ENCODE peak calls at places on chromosomes 4 and X, in seven cellular contexts. G is GM12878, M is HCT116, Z is K562, P is SK-N-SH, O is HepG2, E is H1. F is an unnamed sample.

GRCh38 chrX:39445336-39445735 is 644.1 kb downstream of the MID1IP1 start:
- DNase-seq in G (no peak), M (no peak), Z (peak), P (no peak), O (no peak), E (no peak), F (no peak)

GRCh38 chrX:69357293-69357692 is 146.8 kb upstream of the NALF2 start:
- DNase-seq in G (no peak), M (no peak), Z (no peak), P (no peak), O (no peak), E (no peak), F (no peak)

GRCh38 chr4:41167191-41167590 is 47.2 kb downstream of the APBB2 start:
- DNase-seq in G (no peak), M (no peak), Z (no peak), P (no peak), O (no peak), E (no peak), F (no peak)

GRCh38 chr4:22634541-22635181 is 58.1 kb upstream of the GBA3 start:
- DNase-seq in G (no peak), M (no peak), Z (no peak), P (no peak), O (no peak), E (no peak), F (no peak)

GRCh38 chr4:184651899-184652298 is 2.4 kb downstream of the PRIMPOL start:
- DNase-seq in G (no peak), M (no peak), Z (no peak), P (no peak), O (no peak), E (no peak), F (no peak)

GRCh38 chrX:94524867-94525266 is 850.9 kb downstream of the FAM133A start:
- DNase-seq in G (no peak), M (no peak), Z (peak), P (peak), O (no peak), E (no peak), F (no peak)

GRCh38 chrX:22409418-22409817 is 136.7 kb downstream of the CBLL2 start:
- DNase-seq in G (no peak), M (no peak), Z (no peak), P (no peak), O (no peak), E (no peak), F (no peak)

GRCh38 chr4:16439771-16440170 is 213.5 kb upstream of the TAPT1 start:
- DNase-seq in G (no peak), M (no peak), Z (no peak), P (no peak), O (no peak), E (no peak), F (no peak)

GRCh38 chrX:107753186-107753585 is 22.4 kb downstream of the TSC22D3 start:
- DNase-seq in G (no peak), M (no peak), Z (no peak), P (no peak), O (no peak), E (no peak), F (no peak)

GRCh38 chr4:121307441-121308327 is 73.1 kb downstream of the QRFPR start:
- DNase-seq in G (peak), M (peak), Z (peak), P (no peak), O (peak), E (peak), F (peak)

GRCh38 chr4:37502070-37502469 is 184.1 kb downstream of the RELL1 start:
- DNase-seq in G (no peak), M (no peak), Z (peak), P (no peak), O (no peak), E (no peak), F (no peak)

GRCh38 chrX:20333672-20334071 is 67.0 kb upstream of the RPS6KA3 start:
- DNase-seq in G (no peak), M (no peak), Z (no peak), P (no peak), O (no peak), E (no peak), F (no peak)

GRCh38 chr4:3469386-3470243 is 6.5 kb downstream of the DOK7 start:
- DNase-seq in G (no peak), M (no peak), Z (no peak), P (no peak), O (no peak), E (no peak), F (no peak)

GRCh38 chrX:40474205-40474626 is 106.6 kb upstream of the ATP6AP2 start:
- DNase-seq in G (no peak), M (no peak), Z (no peak), P (peak), O (peak), E (peak), F (peak)

GRCh38 chrX:40579139-40579538 is 1.6 kb upstream of the ATP6AP2 start:
- DNase-seq in G (no peak), M (no peak), Z (no peak), P (no peak), O (no peak), E (no peak), F (no peak)

GRCh38 chr4:137343221-137343620 is 189.1 kb downstream of the PCDH18 start:
- DNase-seq in G (no peak), M (no peak), Z (no peak), P (no peak), O (no peak), E (no peak), F (no peak)

GRCh38 chr4:158722291-158722916 is 792 bp downstream of the PPID start:
- DNase-seq in G (peak), M (no peak), Z (peak), P (peak), O (peak), E (no peak), F (peak)

GRCh38 chr4:87758278-87758677 is 41.1 kb upstream of the IBSP start:
- DNase-seq in G (no peak), M (no peak), Z (no peak), P (no peak), O (no peak), E (no peak), F (no peak)

GRCh38 chr4:71206763-71207162 is 132.1 kb upstream of the SLC4A4 start:
- DNase-seq in G (no peak), M (no peak), Z (no peak), P (no peak), O (no peak), E (no peak), F (no peak)

GRCh38 chr4:55854132-55854531 is 684 bp downstream of the EXOC1 start:
- DNase-seq in G (no peak), M (no peak), Z (peak), P (peak), O (no peak), E (no peak), F (no peak)

GRCh38 chrX:51608071-51608470 is 10.6 kb downstream of the CENPVL3 start:
- DNase-seq in G (no peak), M (no peak), Z (no peak), P (no peak), O (no peak), E (no peak), F (no peak)

GRCh38 chrX:55342533-55343501 is 78.1 kb upstream of the PAGE3 start:
- DNase-seq in G (peak), M (no peak), Z (peak), P (peak), O (peak), E (peak), F (peak)

GRCh38 chr4:17510582-17510981 is 1.3 kb downstream of the QDPR start:
- DNase-seq in G (no peak), M (no peak), Z (no peak), P (peak), O (no peak), E (no peak), F (no peak)

GRCh38 chr4:110196871-110197420 is 1.5 kb downstream of the ELOVL6 start:
- DNase-seq in G (no peak), M (no peak), Z (no peak), P (peak), O (no peak), E (no peak), F (peak)

GRCh38 chr4:168162604-168163003 is 70.3 kb downstream of the ANXA10 start:
- DNase-seq in G (no peak), M (no peak), Z (no peak), P (no peak), O (no peak), E (no peak), F (no peak)

GRCh38 chrX:45743081-45743533 is 542.4 kb upstream of the DIPK2B start:
- DNase-seq in G (no peak), M (peak), Z (no peak), P (peak), O (peak), E (no peak), F (peak)

GRCh38 chrX:69067841-69068240 is 97.4 kb downstream of the PJA1 start:
- DNase-seq in G (no peak), M (no peak), Z (no peak), P (no peak), O (no peak), E (no peak), F (no peak)

GRCh38 chrX:74262472-74263209 is 41.3 kb upstream of the ZCCHC13 start:
- DNase-seq in G (no peak), M (no peak), Z (no peak), P (no peak), O (no peak), E (no peak), F (no peak)

GRCh38 chr4:40251366-40251765 is 54.5 kb downstream of the RHOH start:
- DNase-seq in G (no peak), M (peak), Z (no peak), P (no peak), O (no peak), E (no peak), F (no peak)

GRCh38 chr4:77201343-77201742 is 44.3 kb downstream of the CCNG2 start:
- DNase-seq in G (no peak), M (no peak), Z (no peak), P (no peak), O (no peak), E (no peak), F (no peak)

GRCh38 chr4:14410469-14410868 is 591.8 kb upstream of the CPEB2 start:
- DNase-seq in G (no peak), M (no peak), Z (no peak), P (no peak), O (no peak), E (no peak), F (no peak)

DNA sequence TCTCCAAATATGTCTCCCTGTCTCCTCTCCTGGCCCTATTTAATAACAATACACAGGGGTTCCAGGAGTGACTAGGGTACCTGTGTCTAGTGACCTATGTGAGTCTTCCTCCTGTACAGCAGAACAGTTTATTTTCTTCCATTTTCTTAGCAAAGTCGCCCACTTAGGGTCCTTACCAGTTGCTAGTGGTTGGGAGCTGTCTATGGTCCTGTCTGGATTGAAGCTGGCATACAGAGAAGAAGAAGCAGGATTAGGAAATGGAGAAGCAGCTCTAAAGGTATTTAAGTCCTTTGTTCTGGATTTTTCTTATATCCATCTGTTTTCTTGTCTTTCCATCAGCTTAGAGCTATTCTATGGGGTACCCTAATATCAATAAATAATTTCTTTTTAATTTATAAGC is 587.1 kb upstream of the CPEB2 start:
- DNase-seq in G (no peak), M (no peak), Z (no peak), P (no peak), O (no peak), E (no peak), F (no peak)
- TF ChIP-seq JUND in G (no peak), M (no peak), Z (no peak), P (no peak), O (no peak), E (no peak), F (no peak)

GRCh38 chrX:15241258-15241657 is 28.6 kb downstream of the ASB9 start:
- DNase-seq in G (no peak), M (no peak), Z (no peak), P (no peak), O (no peak), E (no peak), F (no peak)
- TF ChIP-seq JUND in G (no peak), M (no peak), Z (no peak), P (no peak), O (no peak), E (no peak), F (no peak)

GRCh38 chr4:48891028-48891619 is 15.4 kb downstream of the OCIAD2 start:
- DNase-seq in G (no peak), M (no peak), Z (no peak), P (no peak), O (no peak), E (no peak), F (no peak)
- TF ChIP-seq JUND in G (no peak), M (no peak), Z (no peak), P (no peak), O (no peak), E (no peak), F (no peak)

DNA sequence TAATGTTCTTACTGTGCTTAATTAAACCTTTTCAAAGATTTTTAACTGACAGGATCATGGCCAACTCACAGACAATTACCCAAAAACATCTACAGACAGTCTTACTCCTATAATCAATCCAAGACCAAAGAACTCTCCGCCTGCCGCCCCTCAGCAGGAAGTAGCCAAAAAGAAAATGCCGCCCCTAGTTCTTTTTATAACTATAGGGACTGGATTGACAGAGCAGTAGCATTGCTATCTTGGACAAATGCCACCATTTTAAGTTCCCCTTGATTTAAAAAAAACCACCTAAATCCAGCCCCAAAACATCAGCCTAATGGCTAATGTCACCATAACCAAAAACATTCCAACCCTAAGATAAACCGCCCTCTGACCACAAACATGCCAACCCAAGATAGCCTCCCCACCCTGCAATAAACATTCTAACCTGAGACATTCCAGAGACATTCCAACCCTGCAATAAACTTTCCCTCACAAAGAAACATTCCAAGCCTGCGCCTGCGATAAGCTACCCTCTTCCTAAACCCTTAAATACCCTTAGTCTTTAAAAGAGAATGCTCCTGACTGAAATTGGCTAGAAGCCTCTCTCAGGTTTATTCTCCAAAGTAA is 77.0 kb downstream of the COQ2 start:
- DNase-seq in G (no peak), M (peak), Z (no peak), P (no peak), O (no peak), E (no peak), F (peak)
- TF ChIP-seq JUND in G (no peak), M (peak), Z (no peak), P (peak), O (no peak), E (no peak), F (no peak)

GRCh38 chr4:83964996-83965541 is 429.2 kb downstream of the GPAT3 start:
- DNase-seq in G (no peak), M (no peak), Z (no peak), P (no peak), O (no peak), E (no peak), F (no peak)

GRCh38 chr4:83962492-83962891 is 426.6 kb downstream of the GPAT3 start:
- DNase-seq in G (no peak), M (no peak), Z (no peak), P (no peak), O (no peak), E (no peak), F (no peak)

GRCh38 chr4:83959160-83959559 is 423.3 kb downstream of the GPAT3 start:
- DNase-seq in G (no peak), M (no peak), Z (no peak), P (no peak), O (no peak), E (no peak), F (no peak)

DNA sequence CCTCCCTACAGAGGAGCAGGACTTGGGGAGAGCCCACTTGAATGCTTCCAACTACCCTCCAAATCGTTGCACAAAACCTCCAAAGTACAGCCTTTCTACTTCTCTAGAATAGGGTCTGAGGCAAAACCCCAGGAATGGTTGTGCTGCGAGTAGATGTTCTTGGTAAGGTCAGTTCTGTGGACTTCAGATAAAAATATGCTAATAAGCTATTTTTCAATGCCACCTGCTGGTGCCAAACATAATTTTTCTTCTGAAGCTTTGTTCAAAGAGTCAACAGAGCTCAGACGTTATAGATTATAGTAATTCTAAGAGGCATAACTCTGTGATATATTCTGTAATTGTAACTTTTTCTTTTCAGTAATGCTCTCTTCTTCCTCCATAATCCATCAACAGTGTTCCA is 425.7 kb downstream of the GPAT3 start:
- DNase-seq in G (no peak), M (no peak), Z (no peak), P (no peak), O (no peak), E (no peak), F (peak)
- TF ChIP-seq JUND in G (no peak), M (no peak), Z (no peak), P (no peak), O (no peak), E (no peak), F (no peak)

GRCh38 chr4:1994935-1995334 is 13.8 kb downstream of the NELFA start:
- DNase-seq in G (no peak), M (no peak), Z (no peak), P (no peak), O (no peak), E (no peak), F (no peak)
- TF ChIP-seq JUND in G (no peak), M (no peak), Z (no peak), P (no peak), O (no peak), E (no peak), F (no peak)

GRCh38 chr4:99405433-99406115 is 29.6 kb downstream of the ADH7 start:
- DNase-seq in G (peak), M (peak), Z (peak), P (peak), O (peak), E (peak), F (peak)

GRCh38 chr4:99402765-99403164 is 32.4 kb downstream of the ADH7 start:
- DNase-seq in G (no peak), M (no peak), Z (no peak), P (no peak), O (no peak), E (no peak), F (no peak)

GRCh38 chr4:99404595-99405287 is 30.4 kb downstream of the ADH7 start:
- DNase-seq in G (peak), M (peak), Z (no peak), P (no peak), O (no peak), E (no peak), F (no peak)

GRCh38 chr4:99400831-99401230 is 34.3 kb downstream of the ADH7 start:
- DNase-seq in G (no peak), M (no peak), Z (no peak), P (no peak), O (no peak), E (no peak), F (no peak)

GRCh38 chr4:99403380-99404194 is 31.6 kb downstream of the ADH7 start:
- DNase-seq in G (peak), M (no peak), Z (no peak), P (no peak), O (peak), E (no peak), F (no peak)
- TF ChIP-seq JUND in G (no peak), M (no peak), Z (no peak), P (no peak), O (peak), E (no peak), F (no peak)

GRCh38 chr4:25481648-25482047 is 104.6 kb downstream of the ANAPC4 start:
- DNase-seq in G (no peak), M (no peak), Z (no peak), P (no peak), O (no peak), E (no peak), F (no peak)

GRCh38 chr4:25487155-25487554 is 110.1 kb downstream of the ANAPC4 start:
- DNase-seq in G (no peak), M (no peak), Z (no peak), P (no peak), O (no peak), E (no peak), F (no peak)

GRCh38 chr4:25485104-25485503 is 108.0 kb downstream of the ANAPC4 start:
- DNase-seq in G (no peak), M (no peak), Z (no peak), P (no peak), O (no peak), E (no peak), F (no peak)

GRCh38 chr4:25486171-25486570 is 109.1 kb downstream of the ANAPC4 start:
- DNase-seq in G (no peak), M (no peak), Z (no peak), P (no peak), O (peak), E (no peak), F (no peak)

DNA sequence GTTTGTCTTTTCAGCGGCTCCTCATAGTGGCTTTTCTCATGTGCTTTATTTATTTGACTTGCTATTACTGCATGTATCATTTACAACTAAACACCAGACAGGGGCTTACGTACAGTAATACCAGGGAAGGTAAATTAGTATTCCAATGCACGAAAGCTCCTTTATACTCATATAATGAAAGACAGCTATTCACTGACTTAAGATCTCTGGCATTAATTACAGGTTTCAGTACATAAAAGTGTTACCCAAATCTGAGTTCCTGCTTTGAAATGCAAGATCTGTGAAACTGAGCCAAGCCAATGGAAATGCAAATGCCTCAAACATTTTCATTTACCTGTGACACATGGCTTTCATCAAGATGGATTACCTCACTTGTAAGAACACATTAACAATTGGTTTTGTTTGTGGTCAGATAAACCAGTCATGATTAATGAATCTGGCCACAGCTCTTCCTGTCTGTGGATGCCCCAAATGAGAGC is 107.2 kb downstream of the ANAPC4 start:
- DNase-seq in G (peak), M (no peak), Z (no peak), P (no peak), O (no peak), E (no peak), F (no peak)
- TF ChIP-seq JUND in G (no peak), M (no peak), Z (no peak), P (no peak), O (no peak), E (no peak), F (no peak)

DNA sequence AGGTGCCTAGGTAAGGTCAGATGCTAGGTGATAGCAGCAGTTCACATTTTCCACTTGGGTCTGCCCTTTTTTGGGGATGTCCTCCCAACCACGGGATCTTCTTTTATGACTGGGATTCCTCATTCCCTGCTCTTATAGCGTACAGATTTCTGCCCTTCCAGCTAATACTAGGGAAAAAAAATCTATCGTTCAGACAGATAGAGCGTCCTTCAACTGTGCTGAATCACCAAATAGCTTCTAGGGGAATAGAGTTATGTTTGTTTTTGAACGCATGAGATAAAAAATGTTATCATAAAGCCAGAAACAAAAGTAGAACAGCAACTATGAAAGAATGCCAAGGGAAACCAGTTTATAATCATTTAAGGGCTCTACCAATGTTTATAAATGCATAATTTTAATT is 13.0 kb downstream of the RAP2C start:
- DNase-seq in G (no peak), M (no peak), Z (no peak), P (no peak), O (no peak), E (no peak), F (no peak)
- TF ChIP-seq JUND in G (no peak), M (no peak), Z (no peak), P (no peak), O (no peak), E (no peak), F (no peak)